ENCODE peak calls at places on chromosomes 11 and 22, in four cellular contexts. N is GM12878, T is HepG2, H is H1. F is an unnamed sample. For H3K4me1, the result is how much of the 10 kb centered on the place peaks cover.

GRCh38 chr11:130215531-130216220 is 56.1 kb downstream of the ST14 start:
- DNase-seq in N (no peak), T (no peak), H (peak), F (no peak)

GRCh38 chr22:48664586-48664985 is 1163.1 kb downstream of the BRD1 start:
- DNase-seq in N (no peak), T (no peak), H (no peak), F (no peak)

GRCh38 chr22:37484115-37485005 is 1.8 kb downstream of the MFNG start:
- DNase-seq in N (peak), T (no peak), H (no peak), F (no peak)

GRCh38 chr22:32708835-32709234 is 92.7 kb upstream of the TIMP3 start:
- DNase-seq in N (no peak), T (no peak), H (no peak), F (no peak)

GRCh38 chr22:41561335-41561734 is 525 bp downstream of the CSDC2 start:
- DNase-seq in N (no peak), T (no peak), H (peak), F (no peak)

GRCh38 chr11:34266987-34267386 is 90.8 kb downstream of the ABTB2 start:
- DNase-seq in N (no peak), T (no peak), H (no peak), F (no peak)

GRCh38 chr22:42177891-42178336 is 47.3 kb upstream of the CYP2D6 start:
- DNase-seq in N (no peak), T (no peak), H (no peak), F (no peak)

GRCh38 chr22:35742342-35743100 is 24.8 kb downstream of the APOL5 start:
- DNase-seq in N (no peak), T (no peak), H (no peak), F (no peak)

GRCh38 chr11:109390752-109391151 is 31.2 kb upstream of the C11orf87 start:
- DNase-seq in N (no peak), T (no peak), H (no peak), F (peak)

GRCh38 chr11:28606930-28607329 is 498.7 kb downstream of the METTL15 start:
- DNase-seq in N (no peak), T (no peak), H (no peak), F (no peak)

GRCh38 chr11:130560000-130560852 is 111.8 kb downstream of the ADAMTS15 start:
- DNase-seq in N (no peak), T (no peak), H (no peak), F (no peak)

GRCh38 chr22:19407649-19408606 is 23.6 kb downstream of the HIRA start:
- DNase-seq in N (no peak), T (no peak), H (no peak), F (no peak)

GRCh38 chr11:46290598-46291309 is 13.3 kb downstream of the CREB3L1 start:
- DNase-seq in N (no peak), T (no peak), H (peak), F (peak)

GRCh38 chr22:36619797-36620390 is 83.7 kb downstream of the CACNG2 start:
- DNase-seq in N (no peak), T (no peak), H (no peak), F (no peak)

GRCh38 chr11:6206456-6207180 is 1.3 kb downstream of the C11orf42 start:
- DNase-seq in N (no peak), T (no peak), H (no peak), F (no peak)

GRCh38 chr22:35582218-35582860 is 34.8 kb downstream of the MB start:
- DNase-seq in N (no peak), T (no peak), H (no peak), F (no peak)

GRCh38 chr22:45769569-45770210 is 98.1 kb downstream of the ATXN10 start:
- DNase-seq in N (no peak), T (no peak), H (no peak), F (no peak)

GRCh38 chr11:18485905-18486528 is 30.4 kb downstream of the LDHAL6A start:
- DNase-seq in N (no peak), T (no peak), H (no peak), F (no peak)

GRCh38 chr11:111331711-111332479 is 33.5 kb downstream of the POU2AF3 start:
- DNase-seq in N (no peak), T (no peak), H (no peak), F (no peak)

GRCh38 chr11:101880208-101880607 is 34.6 kb upstream of the CEP126 start:
- DNase-seq in N (no peak), T (peak), H (no peak), F (peak)

GRCh38 chr11:17351171-17351509 is 460 bp upstream of the NCR3LG1 start:
- DNase-seq in N (no peak), T (no peak), H (no peak), F (no peak)

DNA sequence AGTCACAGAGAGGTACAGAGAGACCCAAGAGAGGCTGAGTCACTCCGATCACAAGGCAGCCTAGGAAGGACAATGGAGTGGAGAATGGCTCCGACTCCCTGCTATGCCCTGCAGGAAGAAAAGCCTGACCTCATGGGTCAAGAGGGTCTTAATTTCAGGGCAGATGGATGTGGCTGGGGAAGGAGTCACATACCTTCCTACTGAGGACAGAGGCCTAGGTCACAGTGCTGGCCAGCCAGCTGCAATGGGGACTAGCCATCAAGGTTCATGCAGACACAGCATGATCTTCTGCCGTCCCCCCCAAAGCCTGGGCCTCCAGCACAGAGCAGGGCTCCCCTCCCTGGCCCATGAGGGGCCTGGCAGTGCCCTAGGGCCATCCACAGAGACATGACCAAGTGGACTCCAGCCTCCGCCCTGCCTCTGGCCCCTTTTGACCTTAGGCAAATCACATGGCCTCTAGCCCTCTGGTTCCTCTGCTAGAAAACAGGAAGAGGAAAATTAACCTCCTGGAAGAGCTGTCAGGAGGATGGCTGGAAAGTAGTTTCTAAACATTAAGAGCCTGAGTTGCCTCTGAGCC is 1.8 kb downstream of the ARRB1 start:
- DNase-seq in N (no peak), T (no peak), H (no peak), F (no peak)
- H3K4me1 ChIP-seq in N (under half), T (half or more), H (under half), F (under half)

DNA sequence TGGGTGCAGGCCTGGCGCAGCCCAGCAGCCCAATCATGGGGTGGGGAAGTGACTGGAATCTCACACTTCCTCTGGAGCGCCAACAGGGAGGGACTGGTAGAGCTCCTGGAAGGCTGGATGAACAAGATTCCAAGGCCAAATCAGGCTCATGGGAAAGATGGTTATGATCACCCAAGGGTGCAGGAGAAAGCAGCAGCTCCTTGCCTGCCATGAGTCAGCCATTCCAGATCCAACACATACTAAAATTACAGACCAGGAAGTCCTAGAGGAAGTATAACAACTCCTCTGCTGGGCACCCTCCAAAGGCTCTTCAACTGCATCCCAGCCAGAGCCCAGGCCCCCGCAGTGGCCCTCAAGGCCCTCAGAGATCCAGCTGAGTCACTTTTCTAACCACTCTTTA is 427.3 kb downstream of the TENM4 start:
- DNase-seq in N (no peak), T (no peak), H (no peak), F (no peak)
- TF ChIP-seq SUZ12 in N (no peak), T (no peak), H (no peak), F (no peak)

GRCh38 chr11:72746821-72747220 is 5.4 kb downstream of the ARAP1 start:
- DNase-seq in N (no peak), T (no peak), H (peak), F (no peak)
- H3K4me1 ChIP-seq in N (half or more), T (half or more), H (under half), F (under half)

DNA sequence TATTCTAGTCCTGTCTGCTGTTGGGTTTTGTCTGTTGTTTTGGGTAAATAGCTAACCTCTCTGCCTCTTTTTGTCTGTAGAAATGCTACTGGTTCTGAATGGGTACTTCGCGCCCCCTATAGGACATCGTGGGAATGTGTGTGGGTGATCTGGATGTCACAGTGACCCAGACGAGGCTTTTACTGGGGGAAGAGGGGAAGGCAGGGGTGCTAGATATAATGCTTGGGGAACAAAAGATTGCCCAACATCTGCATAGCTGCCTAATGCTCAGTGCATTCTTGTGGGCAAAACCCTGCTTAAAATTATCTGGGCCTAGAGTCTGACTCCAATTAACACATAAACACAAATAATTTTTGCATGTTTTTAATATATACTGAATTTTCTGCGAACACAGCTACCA is 57.7 kb downstream of the BMAL1 start:
- DNase-seq in N (no peak), T (peak), H (peak), F (peak)
- TF ChIP-seq SUZ12 in N (no peak), T (no peak), H (no peak), F (no peak)

GRCh38 chr11:73965076-73965763 is 14.4 kb downstream of the DNAJB13 start:
- DNase-seq in N (no peak), T (no peak), H (no peak), F (no peak)

GRCh38 chr11:73963861-73964260 is 13.0 kb downstream of the DNAJB13 start:
- DNase-seq in N (no peak), T (no peak), H (no peak), F (no peak)

GRCh38 chr11:73965764-73966121 is 14.9 kb downstream of the DNAJB13 start:
- DNase-seq in N (no peak), T (no peak), H (no peak), F (no peak)

GRCh38 chr11:73961321-73961720 is 10.5 kb downstream of the DNAJB13 start:
- DNase-seq in N (no peak), T (no peak), H (no peak), F (no peak)

GRCh38 chr11:73962097-73962705 is 11.4 kb downstream of the DNAJB13 start:
- DNase-seq in N (no peak), T (no peak), H (no peak), F (no peak)
- H3K4me1 ChIP-seq in N (under half), T (under half), H (under half), F (under half)

DNA sequence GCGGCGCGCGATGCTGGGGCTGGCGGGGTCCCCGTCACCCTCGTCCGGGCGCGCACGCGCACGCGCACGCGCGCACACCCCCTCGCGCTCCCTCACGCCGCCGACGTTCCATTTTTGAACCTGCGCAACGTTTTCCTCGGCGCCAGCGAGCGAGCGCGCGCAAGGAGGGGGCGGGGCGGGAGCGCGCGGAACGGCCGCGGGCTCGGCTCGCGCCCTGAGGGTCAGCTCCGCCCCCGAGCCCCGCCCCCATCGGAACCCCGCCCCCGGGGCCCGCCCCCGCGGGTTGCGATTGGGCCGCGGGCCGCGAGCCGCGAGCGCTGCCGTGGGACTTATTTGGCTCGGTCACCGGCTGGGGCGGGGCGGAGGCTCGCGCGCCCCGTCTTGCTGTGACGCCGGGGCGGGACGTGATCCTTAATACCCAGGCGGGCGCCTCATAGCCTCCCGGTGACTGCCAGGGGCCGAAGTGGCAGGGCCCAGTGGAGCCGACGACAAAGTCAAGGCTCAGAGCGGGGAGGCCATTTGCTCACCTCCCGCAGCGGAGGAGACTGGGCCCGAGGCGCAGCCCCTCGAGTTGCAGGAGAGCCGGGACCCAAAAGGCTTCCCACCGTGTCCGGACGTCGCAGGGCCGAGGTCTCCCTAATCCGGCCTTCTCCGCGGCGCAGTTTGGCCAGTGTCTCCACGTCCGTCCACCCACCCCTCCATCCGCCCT is at the start of gene CBX7:
- DNase-seq in N (peak), T (peak), H (peak), F (no peak)
- TF ChIP-seq SUZ12 in N (no peak), T (no peak), H (no peak), F (no peak)

GRCh38 chr11:2536440-2536989 is 91.7 kb downstream of the KCNQ1 start:
- DNase-seq in N (no peak), T (no peak), H (no peak), F (no peak)

GRCh38 chr11:2534131-2534956 is 89.5 kb downstream of the KCNQ1 start:
- DNase-seq in N (no peak), T (no peak), H (peak), F (no peak)

GRCh38 chr11:2533642-2534115 is 88.9 kb downstream of the KCNQ1 start:
- DNase-seq in N (no peak), T (peak), H (peak), F (peak)

GRCh38 chr11:2535673-2536439 is 91.0 kb downstream of the KCNQ1 start:
- DNase-seq in N (no peak), T (no peak), H (no peak), F (no peak)

DNA sequence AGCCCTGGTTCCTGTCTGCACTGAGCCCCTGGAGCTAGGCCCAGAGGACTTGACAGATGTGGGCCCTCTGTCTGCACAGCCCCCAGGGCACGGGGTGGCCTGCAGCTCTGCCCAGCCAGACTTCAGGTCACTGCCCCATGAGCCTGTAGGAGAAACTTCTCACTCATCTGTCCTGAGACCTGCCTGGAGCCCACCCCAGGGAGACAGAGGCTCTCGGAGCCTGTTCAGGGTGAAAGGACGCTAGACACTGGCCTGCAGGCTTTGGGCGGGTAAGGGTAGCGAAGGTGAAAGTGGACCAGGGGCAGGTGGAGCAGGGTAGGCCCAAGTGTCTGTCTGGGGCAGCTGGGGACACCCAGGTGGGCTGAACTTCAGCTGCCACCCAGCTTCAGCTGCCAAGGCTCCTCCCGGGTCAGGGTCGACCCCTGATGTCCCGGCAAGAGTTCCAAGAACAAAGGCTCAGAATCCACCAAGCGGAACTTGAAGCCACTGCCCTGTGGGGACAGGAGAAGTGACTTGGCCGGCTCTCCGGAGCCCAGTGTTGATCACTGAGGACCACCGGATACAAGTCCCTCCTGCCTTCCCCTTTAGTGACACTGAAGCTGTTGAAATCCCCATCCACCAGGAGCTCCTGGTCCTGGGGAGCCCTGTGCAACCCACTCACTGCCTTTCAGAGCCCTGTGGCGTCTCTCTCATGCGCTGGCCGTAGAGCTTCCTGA is 90.3 kb downstream of the KCNQ1 start:
- DNase-seq in N (no peak), T (no peak), H (no peak), F (no peak)
- H3K4me1 ChIP-seq in N (under half), T (under half), H (under half), F (under half)

DNA sequence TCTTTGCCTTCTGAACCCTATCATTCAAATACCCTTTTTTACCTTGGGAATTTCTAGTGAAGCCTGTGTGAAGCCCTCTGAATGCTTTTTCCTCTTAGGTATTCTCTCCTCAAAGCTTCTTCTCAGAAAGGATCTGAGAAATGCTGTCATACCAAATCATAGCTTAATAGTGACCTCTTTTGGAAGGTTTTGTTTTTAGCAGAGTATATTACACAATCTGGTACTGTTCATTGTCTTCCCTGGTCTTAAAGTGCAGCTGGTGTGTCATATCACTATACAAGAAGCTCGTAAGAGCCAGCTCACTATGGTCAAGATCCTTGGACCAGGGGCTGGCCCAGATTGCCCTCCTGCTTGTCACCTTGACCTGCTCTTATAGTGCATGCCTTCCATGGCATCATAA is 204.4 kb upstream of the ANO5 start:
- DNase-seq in N (no peak), T (peak), H (no peak), F (no peak)
- TF ChIP-seq SUZ12 in N (no peak), T (no peak), H (no peak), F (no peak)